ENCODE peak calls at places on chromosomes 7 and 10, in five cellular contexts. Z is CD4-positive, alpha-beta T cell; M is epithelial cell of proximal tubule; T is prostate gland; B is AG10803. V is an unnamed sample.

GRCh38 chr7:17406756-17407155 is 108.3 kb downstream of the AHR start:
- DNase-seq in B (peak), Z (no peak), M (no peak), T (no peak), V (no peak)

GRCh38 chr7:1882451-1882850 is 212.4 kb downstream of the ELFN1 start:
- DNase-seq in M (no peak), Z (no peak), B (no peak), T (no peak), V (no peak)

GRCh38 chr7:12369072-12369471 is 34.6 kb downstream of the VWDE start:
- DNase-seq in M (no peak), Z (no peak), T (no peak), B (no peak), V (no peak)

GRCh38 chr10:107051769-107052168 is 112.7 kb downstream of the SORCS1 start:
- DNase-seq in M (no peak), T (no peak), B (no peak), Z (no peak), V (no peak)

GRCh38 chr10:92839191-92840085 is 8.9 kb upstream of the EXOC6 start:
- DNase-seq in B (peak), Z (no peak), M (no peak), T (no peak), V (no peak)

GRCh38 chr10:57864789-57865676 is 402.7 kb downstream of the IPMK start:
- DNase-seq in T (no peak), Z (no peak), M (peak), B (no peak), V (no peak)

GRCh38 chr7:65953890-65954289 is 28.1 kb downstream of the GUSB start:
- DNase-seq in Z (no peak), T (no peak), B (no peak), M (no peak), V (peak)

GRCh38 chr7:95342029-95342428 is 17.7 kb upstream of the PON1 start:
- DNase-seq in M (no peak), B (no peak), Z (no peak), T (no peak), V (no peak)

GRCh38 chr10:14812271-14812670 is 25.6 kb downstream of the CDNF start:
- DNase-seq in B (peak), Z (no peak), T (no peak), M (no peak), V (no peak)

GRCh38 chr7:32072397-32072796 is 2.2 kb upstream of the PDE1C start:
- DNase-seq in M (no peak), T (no peak), Z (no peak), B (no peak), V (no peak)

GRCh38 chr10:70585555-70586243 is 16.8 kb downstream of the PRF1 start:
- DNase-seq in T (no peak), M (no peak), B (no peak), Z (no peak), V (no peak)

GRCh38 chr7:47479821-47480575 is 101.9 kb downstream of the TNS3 start:
- DNase-seq in Z (no peak), M (no peak), B (no peak), T (no peak), V (no peak)

GRCh38 chr7:13067036-13067435 is 379.6 kb downstream of the ARL4A start:
- DNase-seq in M (no peak), B (no peak), T (no peak), Z (no peak), V (no peak)

GRCh38 chr7:431041-431440 is 88.6 kb downstream of the PDGFA start:
- DNase-seq in M (no peak), B (no peak), T (no peak), Z (no peak), V (no peak)

GRCh38 chr7:77222819-77223218 is 23.2 kb upstream of the FGL2 start:
- DNase-seq in T (no peak), Z (no peak), M (no peak), B (no peak), V (no peak)

GRCh38 chr7:50554923-50555322 is 10.3 kb downstream of the DDC start:
- DNase-seq in T (no peak), Z (no peak), B (no peak), M (no peak), V (peak)

GRCh38 chr10:43981232-43981631 is 332.6 kb upstream of the ZNF32 start:
- DNase-seq in B (peak), M (peak), T (no peak), Z (no peak), V (no peak)

GRCh38 chr7:130365511-130366441 is 14.5 kb upstream of the CPA1 start:
- DNase-seq in T (no peak), B (peak), M (no peak), Z (no peak), V (no peak)

GRCh38 chr7:43815373-43815772 is 53.9 kb downstream of the MRPS24 start:
- DNase-seq in M (no peak), Z (no peak), T (no peak), B (no peak), V (no peak)

GRCh38 chr7:122302826-122303521 is 1.6 kb downstream of the FEZF1 start:
- DNase-seq in M (no peak), T (no peak), Z (no peak), B (no peak), V (no peak)

GRCh38 chr7:2738110-2738509 is 50.1 kb downstream of the AMZ1 start:
- DNase-seq in B (no peak), Z (no peak), M (no peak), T (no peak), V (peak)

GRCh38 chr7:111486472-111487142 is 75.7 kb downstream of the IMMP2L start:
- DNase-seq in B (peak), T (no peak), Z (no peak), M (no peak), V (no peak)

GRCh38 chr10:101827919-101828600 is 9.8 kb upstream of the OGA start:
- DNase-seq in B (no peak), Z (no peak), T (no peak), M (no peak), V (no peak)

GRCh38 chr7:91668217-91668616 is 212.3 kb downstream of the MTERF1 start:
- DNase-seq in B (no peak), Z (no peak), M (no peak), T (no peak), V (no peak)

GRCh38 chr10:100155936-100156335 is 29.9 kb downstream of the ERLIN1 start:
- DNase-seq in Z (no peak), T (no peak), M (no peak), B (no peak), V (no peak)

GRCh38 chr7:91836065-91836368 is 44.5 kb downstream of the MTERF1 start:
- DNase-seq in T (no peak), B (peak), M (no peak), Z (no peak), V (no peak)

GRCh38 chr7:1176891-1177373 is 16.9 kb upstream of the ZFAND2A start:
- DNase-seq in B (peak), T (no peak), Z (peak), M (no peak), V (peak)

GRCh38 chr10:72027498-72027897 is 60.9 kb downstream of the SPOCK2 start:
- DNase-seq in B (no peak), T (no peak), M (no peak), Z (no peak), V (no peak)

GRCh38 chr10:14554091-14554842 is 220.4 kb downstream of the FAM107B start:
- DNase-seq in M (no peak), B (no peak), Z (no peak), T (no peak), V (no peak)

GRCh38 chr10:50991496-50992355 is 82.6 kb upstream of the PRKG1 start:
- DNase-seq in T (peak), M (no peak), B (peak), Z (no peak), V (peak)

GRCh38 chr7:139675127-139676110 is 102.4 kb downstream of the HIPK2 start:
- DNase-seq in T (no peak), B (no peak), M (no peak), Z (no peak), V (no peak)

GRCh38 chr7:154566877-154567276 is 436.0 kb downstream of the PAXIP1 start:
- DNase-seq in M (no peak), Z (no peak), B (no peak), T (no peak), V (no peak)

GRCh38 chr7:34187908-34188307 is 282.6 kb downstream of the BMPER start:
- DNase-seq in M (no peak), B (no peak), T (no peak), Z (no peak), V (no peak)

GRCh38 chr10:90484518-90484917 is 373.3 kb downstream of the HTR7 start:
- DNase-seq in Z (no peak), B (no peak), M (no peak), T (no peak), V (no peak)

GRCh38 chr7:44709011-44709915 is 39.4 kb upstream of the ZMIZ2 start:
- DNase-seq in Z (no peak), B (no peak), T (no peak), M (no peak), V (no peak)

GRCh38 chr10:106930751-106931150 is 233.8 kb downstream of the SORCS1 start:
- DNase-seq in Z (no peak), T (no peak), B (no peak), M (no peak), V (no peak)

GRCh38 chr10:89274928-89275327 is 23.4 kb upstream of the LIPA start:
- DNase-seq in Z (no peak), M (peak), T (no peak), B (peak), V (no peak)

GRCh38 chr10:49387029-49387428 is 8.9 kb downstream of the DRGX start:
- DNase-seq in M (no peak), B (peak), T (no peak), Z (no peak), V (no peak)

GRCh38 chr10:11874568-11875182 is 51.5 kb downstream of the PROSER2 start:
- DNase-seq in Z (no peak), M (no peak), B (no peak), T (peak), V (peak)

GRCh38 chr10:110372656-110373055 is 67.9 kb upstream of the SMNDC1 start:
- DNase-seq in B (no peak), T (no peak), Z (no peak), M (no peak), V (no peak)

GRCh38 chr7:108452707-108453106 is 3.5 kb downstream of the NRCAM start:
- DNase-seq in T (no peak), M (no peak), B (peak), Z (no peak), V (no peak)
- TF ChIP-seq CTCF in T (peak), M (peak), B (peak), Z (peak), V (peak)

DNA sequence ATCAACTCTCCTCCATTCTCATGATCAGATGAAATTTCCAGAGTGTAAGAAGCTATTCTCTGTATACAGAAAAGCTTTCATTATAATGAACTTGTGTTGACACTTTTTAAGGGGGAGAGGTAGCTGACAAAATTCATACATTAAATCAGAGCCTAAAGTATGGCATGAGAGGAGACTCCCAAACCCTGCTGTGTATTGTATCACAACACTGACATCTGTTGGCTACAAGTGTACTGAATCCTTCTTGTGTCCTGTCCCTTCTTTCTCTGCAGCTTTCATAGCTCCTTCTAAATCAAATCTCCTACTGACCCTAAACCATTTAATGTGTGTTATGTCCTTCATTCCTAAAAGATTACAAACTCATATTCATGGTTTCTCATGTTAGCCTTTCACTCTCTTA is 70.9 kb downstream of the GCC1 start:
- DNase-seq in B (peak), Z (no peak), M (no peak), T (peak), V (no peak)
- TF ChIP-seq CTCF in B (peak), Z (peak), M (peak), T (peak), V (peak)

GRCh38 chr10:29279779-29280535 is 8.9 kb upstream of the LYZL1 start:
- DNase-seq in Z (no peak), B (no peak), M (no peak), T (no peak), V (no peak)
- TF ChIP-seq CTCF in Z (no peak), B (no peak), M (no peak), T (no peak), V (no peak)

DNA sequence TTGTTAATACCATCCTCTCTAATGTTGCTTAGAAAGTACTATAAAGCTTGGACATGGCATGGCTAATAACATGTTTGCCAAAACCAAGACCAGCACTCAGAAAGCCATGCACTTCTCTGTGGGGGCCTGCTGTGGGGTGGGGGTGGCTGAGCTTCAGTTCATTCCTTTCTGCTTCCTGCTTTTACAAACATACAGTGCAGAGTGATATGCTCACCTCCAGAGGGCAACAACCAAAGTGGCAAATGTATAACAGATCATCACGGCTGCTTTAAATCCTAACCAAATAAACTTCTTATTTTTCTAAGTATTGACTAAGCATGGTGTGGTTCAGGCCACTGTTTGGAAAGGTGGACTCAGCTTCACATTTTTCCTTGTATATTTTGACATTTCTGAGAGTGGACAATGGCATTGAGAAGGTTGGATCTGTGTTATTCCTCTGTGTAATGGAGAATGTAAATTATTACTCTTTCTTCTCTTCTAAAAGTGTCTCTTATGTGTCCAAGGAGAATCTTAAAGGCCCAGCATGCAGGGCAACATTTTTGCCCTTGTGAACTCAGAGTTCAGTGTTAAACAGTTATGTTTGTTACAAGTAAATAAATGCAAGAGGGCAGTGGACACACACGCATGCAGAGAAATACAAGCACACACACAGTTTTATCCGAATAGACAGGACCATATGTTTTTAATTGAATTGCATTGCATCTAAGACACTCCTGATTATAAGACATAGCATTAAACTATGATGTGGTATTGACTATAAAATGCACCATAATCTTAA is 186.1 kb downstream of the HERPUD2 start:
- DNase-seq in Z (no peak), B (no peak), M (no peak), T (no peak), V (no peak)
- TF ChIP-seq CTCF in Z (no peak), B (no peak), M (peak), T (no peak), V (no peak)

GRCh38 chr7:23544913-23545354 is 13.2 kb upstream of the TRA2A start:
- DNase-seq in B (peak), M (no peak), T (no peak), Z (no peak), V (no peak)
- TF ChIP-seq CTCF in B (peak), M (peak), T (no peak), Z (peak), V (peak)

DNA sequence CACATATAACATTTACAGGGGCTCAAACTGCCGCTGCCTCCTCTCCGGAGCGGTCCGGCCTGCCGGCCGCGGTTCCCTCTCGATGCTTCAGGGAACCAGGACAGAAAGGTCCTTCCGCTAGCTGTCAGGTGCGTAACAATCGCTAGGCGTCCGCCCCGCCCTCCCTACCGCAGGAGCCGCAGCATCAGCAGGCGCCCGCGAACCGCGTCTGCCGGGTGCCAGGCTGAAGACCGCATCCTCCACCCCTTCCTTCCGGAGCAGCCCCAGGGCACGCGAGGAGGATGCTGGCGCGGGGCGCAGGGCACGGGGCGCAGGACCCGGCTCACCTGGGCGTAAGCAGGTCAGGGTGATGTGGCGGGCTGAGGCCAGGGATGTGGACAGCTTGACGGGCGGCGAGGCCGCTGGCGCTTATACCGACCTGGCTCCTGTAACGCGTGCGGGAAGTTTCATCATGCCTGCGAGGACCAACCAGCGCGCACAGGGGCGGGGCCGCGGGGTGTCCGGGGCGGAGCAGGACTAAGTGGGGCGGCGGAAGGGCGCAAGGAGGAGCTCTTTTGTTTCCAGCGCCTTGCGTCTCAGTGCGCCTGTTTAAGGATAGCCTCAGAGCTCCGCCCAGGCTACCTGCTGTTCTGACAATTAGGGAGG is at the start of gene ASNS:
- DNase-seq in Z (peak), M (peak), B (peak), T (peak), V (peak)
- TF ChIP-seq CTCF in Z (no peak), M (peak), B (peak), T (peak), V (no peak)

GRCh38 chr7:71925663-71926062 is 486.5 kb downstream of the CALN1 start:
- DNase-seq in Z (no peak), M (no peak), T (no peak), B (no peak), V (no peak)
- TF ChIP-seq CTCF in Z (no peak), M (peak), T (no peak), B (no peak), V (peak)